ENCODE peak calls at places on chromosome 20, in five cellular contexts. E is PC-9, Y is Panc1, Z is tibial nerve, B is body of pancreas. A is an unnamed sample.

GRCh38 chr20:23283096-23283850 is 67.3 kb upstream of the NXT1 start:
- DNase-seq in Y (no peak), Z (no peak), B (no peak), E (no peak), A (no peak)

GRCh38 chr20:61271273-61272221 is 19.5 kb downstream of the CDH4 start:
- DNase-seq in E (no peak), Y (no peak), Z (no peak), B (no peak), A (no peak)

GRCh38 chr20:38804682-38805501 is 605 bp upstream of the PPP1R16B start:
- DNase-seq in Z (no peak), B (no peak), E (no peak), Y (no peak), A (peak; percentile 69)

GRCh38 chr20:51354769-51355319 is 187.7 kb downstream of the NFATC2 start:
- DNase-seq in Z (no peak), Y (peak; percentile 45), E (no peak), B (no peak), A (no peak)

GRCh38 chr20:38196592-38196991 is 31.5 kb upstream of the TGM2 start:
- DNase-seq in Z (peak; percentile 73), Y (no peak), E (peak; percentile 36), B (peak; percentile 48), A (no peak)

GRCh38 chr20:36544134-36545018 is 3.1 kb downstream of the MYL9 start:
- DNase-seq in Y (no peak), B (peak; percentile 51), Z (no peak), E (no peak), A (no peak)

GRCh38 chr20:14406495-14406894 is 69.1 kb upstream of the FLRT3 start:
- DNase-seq in E (peak; percentile 3), Z (no peak), Y (peak; percentile 59), B (no peak), A (no peak)

GRCh38 chr20:9839626-9840025 is 750 bp upstream of the PAK5 start:
- DNase-seq in Y (no peak), B (no peak), E (no peak), Z (no peak), A (no peak)

GRCh38 chr20:10883166-10883565 is 209.4 kb upstream of the JAG1 start:
- DNase-seq in E (no peak), Y (no peak), B (no peak), Z (no peak), A (no peak)

GRCh38 chr20:47543006-47543431 is 41.3 kb downstream of the NCOA3 start:
- DNase-seq in B (no peak), Z (no peak), Y (no peak), E (no peak), A (no peak)

GRCh38 chr20:13525225-13525940 is 113.3 kb downstream of the TASP1 start:
- DNase-seq in Z (no peak), B (no peak), E (no peak), Y (no peak), A (no peak)

GRCh38 chr20:37686762-37687477 is 6.9 kb upstream of the CTNNBL1 start:
- DNase-seq in B (no peak), Z (no peak), E (no peak), Y (no peak), A (no peak)

GRCh38 chr20:10919549-10920140 is 245.8 kb upstream of the JAG1 start:
- DNase-seq in Z (no peak), E (peak; percentile 57), Y (no peak), B (no peak), A (no peak)

GRCh38 chr20:47747663-47748031 is 37.6 kb downstream of the SULF2 start:
- DNase-seq in Z (no peak), B (no peak), Y (no peak), E (no peak), A (no peak)

GRCh38 chr20:23132293-23132929 is 46.3 kb upstream of the CD93 start:
- DNase-seq in Z (no peak), E (no peak), B (peak; percentile 2), Y (no peak), A (no peak)

GRCh38 chr20:41058007-41058673 is 29.5 kb downstream of the TOP1 start:
- DNase-seq in E (no peak), Y (no peak), B (no peak), Z (no peak), A (no peak)

GRCh38 chr20:3092611-3093379 is 8.3 kb upstream of the AVP start:
- DNase-seq in E (no peak), Z (no peak), Y (no peak), B (no peak), A (peak; percentile 52)

GRCh38 chr20:31835977-31836852 is 9.2 kb downstream of the FOXS1 start:
- DNase-seq in E (peak; percentile 94), B (peak; percentile 83), Z (peak; percentile 87), Y (no peak), A (no peak)

GRCh38 chr20:23879811-23880374 is 345 bp upstream of the CST5 start:
- DNase-seq in Z (no peak), Y (no peak), E (peak; percentile 89), B (peak; percentile 34), A (no peak)

GRCh38 chr20:6956056-6956455 is 188.6 kb downstream of the BMP2 start:
- DNase-seq in Y (no peak), B (no peak), Z (no peak), E (no peak), A (no peak)

GRCh38 chr20:34538671-34539123 is 19.8 kb upstream of the MAP1LC3A start:
- DNase-seq in Y (no peak), Z (no peak), E (peak; percentile 41), B (peak; percentile 51), A (peak; percentile 15)

GRCh38 chr20:22776369-22776768 is 192.0 kb upstream of the FOXA2 start:
- DNase-seq in Y (no peak), B (no peak), Z (no peak), E (no peak), A (no peak)

GRCh38 chr20:44580581-44581268 is 1.7 kb upstream of the PKIG start:
- DNase-seq in Y (no peak), B (no peak), E (no peak), Z (no peak), A (no peak)

GRCh38 chr20:4665591-4665990 is 56.1 kb upstream of the PRND start:
- DNase-seq in Z (no peak), Y (no peak), B (no peak), E (no peak), A (no peak)

GRCh38 chr20:12047838-12048432 is 130.2 kb downstream of the BTBD3 start:
- DNase-seq in E (no peak), B (no peak), Z (no peak), Y (no peak), A (no peak)

GRCh38 chr20:62357681-62358080 is 9.4 kb downstream of the LAMA5 start:
- DNase-seq in B (peak; percentile 12), Z (no peak), E (no peak), Y (no peak), A (no peak)

GRCh38 chr20:62358171-62358719 is 8.9 kb downstream of the LAMA5 start:
- DNase-seq in E (peak; percentile 92), Y (no peak), Z (no peak), B (peak; percentile 55), A (no peak)

GRCh38 chr20:62359491-62360121 is 7.5 kb downstream of the LAMA5 start:
- DNase-seq in E (no peak), Y (peak; percentile 77), B (peak; percentile 23), Z (no peak), A (no peak)

GRCh38 chr20:62356948-62357667 is 10.0 kb downstream of the LAMA5 start:
- DNase-seq in E (peak; percentile 96), B (peak; percentile 64), Z (no peak), Y (no peak), A (no peak)

GRCh38 chr20:62358728-62359490 is 8.2 kb downstream of the LAMA5 start:
- DNase-seq in Z (no peak), Y (no peak), B (peak; percentile 23), E (peak; percentile 98), A (no peak)
- H3K4me1 ChIP-seq in Z (peaks cover 86% of the 10 kb centered on the region), Y (peaks cover 92% of the 10 kb centered on the region), B (peaks cover 86% of the 10 kb centered on the region), E (peaks cover 92% of the 10 kb centered on the region), A (no peaks in the 10 kb centered on the region)

GRCh38 chr20:8305449-8305978 is 173.4 kb downstream of the PLCB1 start:
- DNase-seq in Z (no peak), E (peak; percentile 10), B (peak; percentile 63), Y (no peak), A (peak; percentile 79)
- TF ChIP-seq CTCF in Z (peak; percentile 27), E (peak; percentile 74), B (peak; percentile 45), Y (peak; percentile 60), A (peak; percentile 67)

DNA sequence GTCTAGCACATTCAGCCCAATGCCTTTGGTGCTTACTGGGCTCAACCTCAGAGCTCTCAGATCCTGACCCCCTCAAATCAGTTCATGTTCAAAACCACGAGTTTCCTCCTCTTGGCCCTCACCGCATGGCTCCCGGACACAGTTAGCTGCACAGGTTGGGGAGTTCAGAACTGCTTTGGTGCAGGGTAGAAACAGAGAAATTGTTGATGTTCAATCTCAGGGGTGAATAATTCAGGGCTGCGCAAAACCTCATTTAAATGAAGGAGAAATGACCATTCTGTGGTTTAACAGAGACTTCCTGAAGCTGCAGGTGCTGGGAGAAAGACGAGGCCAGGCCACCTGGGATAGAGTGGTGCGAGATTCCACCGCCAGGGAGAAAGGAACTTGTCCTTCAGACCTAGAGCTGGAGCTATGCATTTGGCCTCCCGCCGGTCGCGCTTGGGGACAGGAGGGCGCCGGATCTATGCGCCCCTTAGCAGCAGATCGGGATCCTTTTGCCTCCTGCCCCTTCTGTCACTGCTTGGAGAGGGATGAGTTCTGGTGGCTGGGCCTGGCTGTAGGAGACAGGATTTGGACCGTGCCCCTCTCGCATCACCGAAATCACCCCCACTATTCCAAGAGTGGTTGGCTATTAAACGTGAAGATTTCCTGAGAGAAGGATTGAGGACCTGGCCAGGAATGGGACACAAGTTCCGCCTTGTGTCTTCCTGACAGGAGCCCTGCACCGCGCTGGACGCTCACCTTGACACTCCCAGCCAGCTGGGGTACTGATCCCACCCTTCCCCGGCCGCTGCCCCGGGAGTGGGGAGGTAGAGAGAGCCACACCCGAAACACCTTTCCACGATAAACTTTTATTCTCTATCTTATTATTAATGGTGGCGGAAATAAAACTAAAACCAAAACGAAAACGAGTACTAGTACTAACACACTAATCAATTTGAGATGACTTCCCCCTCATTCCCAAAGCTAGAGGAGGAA is 767 bp upstream of the PAX1 start:
- DNase-seq in Y (no peak), E (no peak), B (no peak), Z (no peak), A (no peak)
- H3K27me3 ChIP-seq in Y (no peaks in the 10 kb centered on the region), E (peaks cover 58% of the 10 kb centered on the region), B (no peaks in the 10 kb centered on the region), Z (peaks cover 96% of the 10 kb centered on the region), A (peaks cover 5% of the 10 kb centered on the region)

GRCh38 chr20:48858075-48858790 is 30.4 kb upstream of the PREX1 start:
- DNase-seq in Z (no peak), E (no peak), Y (no peak), B (no peak), A (no peak)

GRCh38 chr20:48864254-48864653 is 36.5 kb upstream of the PREX1 start:
- DNase-seq in E (no peak), Z (no peak), Y (no peak), B (no peak), A (no peak)

GRCh38 chr20:48862279-48862678 is 34.5 kb upstream of the PREX1 start:
- DNase-seq in E (no peak), Y (no peak), Z (no peak), B (no peak), A (no peak)

GRCh38 chr20:48864738-48865318 is 37.0 kb upstream of the PREX1 start:
- DNase-seq in Z (no peak), B (no peak), Y (no peak), E (no peak), A (no peak)

DNA sequence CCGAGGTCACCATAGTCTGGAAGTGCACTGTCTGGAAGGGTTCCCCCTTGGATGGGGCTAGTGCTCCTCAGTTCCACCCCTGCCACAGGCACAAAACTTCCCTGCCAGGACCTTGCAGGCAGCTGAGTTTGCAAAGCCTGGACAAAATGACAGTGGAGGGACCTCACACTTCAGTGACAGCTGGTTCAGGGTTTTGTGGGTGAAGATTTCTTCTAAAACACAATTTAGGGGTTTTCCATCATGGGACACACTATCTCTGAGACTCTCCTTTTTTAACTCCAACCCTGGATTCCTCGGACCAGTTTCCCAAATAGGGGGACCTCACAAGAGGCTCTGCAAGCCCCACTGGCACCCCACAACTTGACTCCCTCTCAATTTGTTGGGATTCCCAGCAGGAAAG is 33.6 kb upstream of the PREX1 start:
- DNase-seq in Y (no peak), Z (no peak), E (no peak), B (no peak), A (no peak)
- H3K4me1 ChIP-seq in Y (peaks cover 8% of the 10 kb centered on the region), Z (no peaks in the 10 kb centered on the region), E (peaks cover 5% of the 10 kb centered on the region), B (no peaks in the 10 kb centered on the region), A (no peaks in the 10 kb centered on the region)